ENCODE peak calls at places on chromosome 1, in five cellular contexts. Z, V, G, C and X are unnamed samples.

GRCh38 chr1:101748077-101748476 is 248.6 kb downstream of the OLFM3 start:
- DNase-seq in Z (no peak), V (no peak), G (no peak), C (no peak), X (no peak)

GRCh38 chr1:28354121-28354520 is 15.4 kb upstream of the PHACTR4 start:
- DNase-seq in Z (peak; percentile 76), V (no peak), G (no peak), C (no peak), X (no peak)

GRCh38 chr1:29974345-29974744 is 738.0 kb downstream of the PTPRU start:
- DNase-seq in Z (peak; percentile 74), V (peak; percentile 87), G (no peak), C (no peak), X (no peak)

GRCh38 chr1:97849350-97850339 is 71.2 kb downstream of the DPYD start:
- DNase-seq in Z (peak; percentile 66), V (peak; percentile 86), G (no peak), C (no peak), X (no peak)

GRCh38 chr1:231190456-231190855 is 28.6 kb downstream of the TRIM67 start:
- DNase-seq in Z (no peak), V (no peak), G (no peak), C (no peak), X (no peak)

GRCh38 chr1:37452416-37452815 is 22.0 kb upstream of the ZC3H12A start:
- DNase-seq in Z (no peak), V (no peak), G (no peak), C (no peak), X (no peak)

GRCh38 chr1:50272923-50273322 is 150.3 kb downstream of the DMRTA2 start:
- DNase-seq in Z (no peak), V (no peak), G (no peak), C (no peak), X (no peak)

GRCh38 chr1:94160811-94161210 is 39.9 kb upstream of the ABCA4 start:
- DNase-seq in Z (peak; percentile 53), V (peak; percentile 81), G (no peak), C (no peak), X (no peak)

GRCh38 chr1:26787381-26787705 is 407 bp upstream of the PIGV start:
- DNase-seq in Z (no peak), V (peak; percentile 52), G (no peak), C (no peak), X (no peak)

GRCh38 chr1:64080947-64081562 is 122.4 kb upstream of the UBE2U start:
- DNase-seq in Z (no peak), V (peak; percentile 89), G (no peak), C (no peak), X (no peak)

GRCh38 chr1:36350659-36351171 is 27.3 kb upstream of the EVA1B start:
- DNase-seq in Z (peak; percentile 73), V (peak; percentile 95), G (no peak), C (peak; percentile 45), X (no peak)

GRCh38 chr1:151106891-151107290 is 36.3 kb downstream of the GABPB2 start:
- DNase-seq in Z (peak; percentile 43), V (peak; percentile 32), G (no peak), C (no peak), X (no peak)

GRCh38 chr1:195278644-195279043 is 1329.6 kb downstream of the KCNT2 start:
- DNase-seq in Z (no peak), V (no peak), G (no peak), C (no peak), X (no peak)

GRCh38 chr1:200146100-200146499 is 118.6 kb downstream of the NR5A2 start:
- DNase-seq in Z (no peak), V (no peak), G (no peak), C (no peak), X (no peak)

GRCh38 chr1:113269577-113269976 is 120.7 kb upstream of the MAGI3 start:
- DNase-seq in Z (no peak), V (no peak), G (no peak), C (no peak), X (no peak)

GRCh38 chr1:48069662-48070432 is 72.7 kb upstream of the TRABD2B start:
- DNase-seq in Z (no peak), V (peak; percentile 25), G (no peak), C (no peak), X (no peak)

GRCh38 chr1:39407496-39407888 is 83.9 kb upstream of the BMP8A start:
- DNase-seq in Z (no peak), V (no peak), G (no peak), C (no peak), X (no peak)

GRCh38 chr1:212119397-212119837 is 83.9 kb downstream of the DTL start:
- DNase-seq in Z (no peak), V (no peak), G (no peak), C (no peak), X (no peak)

GRCh38 chr1:232655041-232655745 is 25.3 kb upstream of the SIPA1L2 start:
- DNase-seq in Z (no peak), V (peak; percentile 79), G (no peak), C (no peak), X (no peak)

GRCh38 chr1:157781048-157781447 is 4.1 kb upstream of the FCRL2 start:
- DNase-seq in Z (no peak), V (no peak), G (no peak), C (no peak), X (no peak)

GRCh38 chr1:114482585-114482984 is 28.4 kb downstream of the TRIM33 start:
- DNase-seq in Z (no peak), V (no peak), G (no peak), C (no peak), X (no peak)

GRCh38 chr1:28028873-28029654 is 59.3 kb downstream of the EYA3 start:
- DNase-seq in Z (no peak), V (no peak), G (no peak), C (no peak), X (no peak)

GRCh38 chr1:2921970-2922686 is 99.1 kb upstream of the ACTRT2 start:
- DNase-seq in Z (no peak), V (no peak), G (no peak), C (peak; percentile 47), X (no peak)

GRCh38 chr1:27318596-27318995 is 3.4 kb upstream of the TMEM222 start:
- DNase-seq in Z (no peak), V (peak; percentile 81), G (no peak), C (no peak), X (no peak)

GRCh38 chr1:155173478-155174333 is at the start of gene TRIM46:
- DNase-seq in Z (peak; percentile 54), V (peak; percentile 51), G (peak; percentile 74), C (peak; percentile 72), X (peak; percentile 72)

GRCh38 chr1:179380299-179380698 is 14.5 kb downstream of the AXDND1 start:
- DNase-seq in Z (no peak), V (no peak), G (no peak), C (no peak), X (no peak)

GRCh38 chr1:31127266-31127665 is 61.7 kb upstream of the PUM1 start:
- DNase-seq in Z (no peak), V (no peak), G (no peak), C (no peak), X (no peak)

GRCh38 chr1:155307247-155307740 is 1.4 kb upstream of the FDPS start:
- DNase-seq in Z (no peak), V (peak; percentile 64), G (no peak), C (no peak), X (no peak)

GRCh38 chr1:66985835-66986234 is 61.0 kb downstream of the MIER1 start:
- DNase-seq in Z (no peak), V (no peak), G (no peak), C (no peak), X (no peak)

GRCh38 chr1:40003156-40004093 is 37.1 kb upstream of the CAP1 start:
- DNase-seq in Z (no peak), V (no peak), G (no peak), C (no peak), X (no peak)

GRCh38 chr1:228884615-228885566 is 149.6 kb downstream of the RHOU start:
- DNase-seq in Z (no peak), V (no peak), G (no peak), C (no peak), X (no peak)

GRCh38 chr1:157968951-157969350 is 24.5 kb upstream of the KIRREL1 start:
- DNase-seq in Z (peak; percentile 95), V (peak; percentile 83), G (no peak), C (no peak), X (no peak)